ENCODE peak calls at places on chromosomes 5 and 9, in eight cellular contexts. One of them, this sample, is unnamed.

GRCh38 chr9:33860200-33860871 is 43.4 kb downstream of the UBE2R2 start:
- DNase-seq in GM12865: no peak
- DNase-seq in immature natural killer cell: no peak
- DNase-seq in foreskin fibroblast: no peak
- DNase-seq in HTR-8/SVneo: no peak
- DNase-seq in GM23248: peak; percentile 21
- DNase-seq in HEK293T: peak; percentile 16
- DNase-seq in GM19239: no peak
- DNase-seq in this sample: no peak

GRCh38 chr5:7878381-7878873 is 9.5 kb downstream of the MTRR start:
- DNase-seq in GM12865: peak; percentile 73
- DNase-seq in immature natural killer cell: no peak
- DNase-seq in foreskin fibroblast: peak; percentile 38
- DNase-seq in HTR-8/SVneo: no peak
- DNase-seq in GM23248: peak; percentile 85
- DNase-seq in HEK293T: no peak
- DNase-seq in GM19239: no peak
- DNase-seq in this sample: no peak

GRCh38 chr9:127163409-127163808 is 41.0 kb upstream of the ANGPTL2 start:
- DNase-seq in GM12865: peak; percentile 79
- DNase-seq in immature natural killer cell: no peak
- DNase-seq in foreskin fibroblast: peak; percentile 84
- DNase-seq in HTR-8/SVneo: no peak
- DNase-seq in GM23248: peak; percentile 85
- DNase-seq in HEK293T: no peak
- DNase-seq in GM19239: no peak
- DNase-seq in this sample: peak; percentile 32

GRCh38 chr9:88143179-88143578 is 4.9 kb upstream of the SPATA31C2 start:
- DNase-seq in GM12865: no peak
- DNase-seq in immature natural killer cell: no peak
- DNase-seq in foreskin fibroblast: no peak
- DNase-seq in HTR-8/SVneo: no peak
- DNase-seq in GM23248: no peak
- DNase-seq in HEK293T: no peak
- DNase-seq in GM19239: no peak
- DNase-seq in this sample: no peak

GRCh38 chr5:173771058-173771742 is 116.9 kb upstream of the CPEB4 start:
- DNase-seq in GM12865: no peak
- DNase-seq in immature natural killer cell: no peak
- DNase-seq in foreskin fibroblast: no peak
- DNase-seq in HTR-8/SVneo: no peak
- DNase-seq in GM23248: no peak
- DNase-seq in HEK293T: no peak
- DNase-seq in GM19239: no peak
- DNase-seq in this sample: peak; percentile 37

GRCh38 chr5:58922392-58923171 is 339.7 kb downstream of the RAB3C start:
- DNase-seq in GM12865: no peak
- DNase-seq in immature natural killer cell: no peak
- DNase-seq in foreskin fibroblast: no peak
- DNase-seq in HTR-8/SVneo: no peak
- DNase-seq in GM23248: peak; percentile 75
- DNase-seq in HEK293T: no peak
- DNase-seq in GM19239: no peak
- DNase-seq in this sample: no peak

GRCh38 chr5:129656952-129657351 is 90.9 kb upstream of the MINAR2 start:
- DNase-seq in GM12865: no peak
- DNase-seq in immature natural killer cell: no peak
- DNase-seq in foreskin fibroblast: no peak
- DNase-seq in HTR-8/SVneo: no peak
- DNase-seq in GM23248: no peak
- DNase-seq in HEK293T: no peak
- DNase-seq in GM19239: no peak
- DNase-seq in this sample: no peak

GRCh38 chr9:36151306-36152210 is 15.0 kb downstream of the GLIPR2 start:
- DNase-seq in GM12865: peak; percentile 93
- DNase-seq in immature natural killer cell: peak; percentile 95
- DNase-seq in foreskin fibroblast: peak; percentile 34
- DNase-seq in HTR-8/SVneo: no peak
- DNase-seq in GM23248: peak; percentile 77
- DNase-seq in HEK293T: no peak
- DNase-seq in GM19239: peak; percentile 72
- DNase-seq in this sample: no peak

GRCh38 chr5:38330207-38330606 is 71.8 kb downstream of the EGFLAM start:
- DNase-seq in GM12865: no peak
- DNase-seq in immature natural killer cell: no peak
- DNase-seq in foreskin fibroblast: no peak
- DNase-seq in HTR-8/SVneo: no peak
- DNase-seq in GM23248: peak; percentile 72
- DNase-seq in HEK293T: no peak
- DNase-seq in GM19239: no peak
- DNase-seq in this sample: no peak

GRCh38 chr9:93020785-93021670 is 37.5 kb upstream of the SUSD3 start:
- DNase-seq in GM12865: no peak
- DNase-seq in immature natural killer cell: no peak
- DNase-seq in foreskin fibroblast: no peak
- DNase-seq in HTR-8/SVneo: no peak
- DNase-seq in GM23248: no peak
- DNase-seq in HEK293T: no peak
- DNase-seq in GM19239: no peak
- DNase-seq in this sample: no peak

GRCh38 chr5:168086104-168086610 is 205.3 kb upstream of the WWC1 start:
- DNase-seq in GM12865: no peak
- DNase-seq in immature natural killer cell: no peak
- DNase-seq in foreskin fibroblast: peak; percentile 21
- DNase-seq in HTR-8/SVneo: peak; percentile 80
- DNase-seq in GM23248: peak; percentile 88
- DNase-seq in HEK293T: peak; percentile 36
- DNase-seq in GM19239: no peak
- DNase-seq in this sample: no peak

GRCh38 chr5:133882107-133882695 is 86.2 kb downstream of the C5orf15 start:
- DNase-seq in GM12865: no peak
- DNase-seq in immature natural killer cell: no peak
- DNase-seq in foreskin fibroblast: no peak
- DNase-seq in HTR-8/SVneo: no peak
- DNase-seq in GM23248: no peak
- DNase-seq in HEK293T: no peak
- DNase-seq in GM19239: no peak
- DNase-seq in this sample: peak; percentile 51

GRCh38 chr5:135950611-135951010 is 4.2 kb downstream of the LECT2 start:
- DNase-seq in GM12865: no peak
- DNase-seq in immature natural killer cell: no peak
- DNase-seq in foreskin fibroblast: peak; percentile 56
- DNase-seq in HTR-8/SVneo: no peak
- DNase-seq in GM23248: peak; percentile 6
- DNase-seq in HEK293T: no peak
- DNase-seq in GM19239: no peak
- DNase-seq in this sample: no peak

GRCh38 chr9:14270358-14271077 is 43.4 kb downstream of the NFIB start:
- DNase-seq in GM12865: no peak
- DNase-seq in immature natural killer cell: no peak
- DNase-seq in foreskin fibroblast: peak; percentile 52
- DNase-seq in HTR-8/SVneo: no peak
- DNase-seq in GM23248: peak; percentile 30
- DNase-seq in HEK293T: no peak
- DNase-seq in GM19239: no peak
- DNase-seq in this sample: no peak

GRCh38 chr5:35657877-35658276 is 40.2 kb downstream of the SPEF2 start:
- DNase-seq in GM12865: no peak
- DNase-seq in immature natural killer cell: no peak
- DNase-seq in foreskin fibroblast: no peak
- DNase-seq in HTR-8/SVneo: no peak
- DNase-seq in GM23248: no peak
- DNase-seq in HEK293T: no peak
- DNase-seq in GM19239: no peak
- DNase-seq in this sample: no peak

GRCh38 chr9:98807070-98807810 is at the start of gene GALNT12:
- DNase-seq in GM12865: no peak
- DNase-seq in immature natural killer cell: peak; percentile 39
- DNase-seq in foreskin fibroblast: no peak
- DNase-seq in HTR-8/SVneo: peak; percentile 39
- DNase-seq in GM23248: peak; percentile 61
- DNase-seq in HEK293T: peak; percentile 47
- DNase-seq in GM19239: no peak
- DNase-seq in this sample: no peak

GRCh38 chr9:126157409-126157808 is 169.2 kb upstream of the MVB12B start:
- DNase-seq in GM12865: no peak
- DNase-seq in immature natural killer cell: no peak
- DNase-seq in foreskin fibroblast: no peak
- DNase-seq in HTR-8/SVneo: no peak
- DNase-seq in GM23248: no peak
- DNase-seq in HEK293T: no peak
- DNase-seq in GM19239: no peak
- DNase-seq in this sample: no peak

GRCh38 chr5:179994622-179995323 is 76.8 kb downstream of the RNF130 start:
- DNase-seq in GM12865: no peak
- DNase-seq in immature natural killer cell: no peak
- DNase-seq in foreskin fibroblast: no peak
- DNase-seq in HTR-8/SVneo: no peak
- DNase-seq in GM23248: no peak
- DNase-seq in HEK293T: no peak
- DNase-seq in GM19239: no peak
- DNase-seq in this sample: no peak

GRCh38 chr5:168227001-168227400 is 64.4 kb upstream of the WWC1 start:
- DNase-seq in GM12865: no peak
- DNase-seq in immature natural killer cell: no peak
- DNase-seq in foreskin fibroblast: no peak
- DNase-seq in HTR-8/SVneo: no peak
- DNase-seq in GM23248: peak; percentile 25
- DNase-seq in HEK293T: no peak
- DNase-seq in GM19239: no peak
- DNase-seq in this sample: no peak

GRCh38 chr9:109132473-109133095 is 12.8 kb upstream of the TMEM245 start:
- DNase-seq in GM12865: no peak
- DNase-seq in immature natural killer cell: no peak
- DNase-seq in foreskin fibroblast: no peak
- DNase-seq in HTR-8/SVneo: no peak
- DNase-seq in GM23248: no peak
- DNase-seq in HEK293T: no peak
- DNase-seq in GM19239: no peak
- DNase-seq in this sample: no peak

GRCh38 chr5:125455041-125455440 is 708.6 kb upstream of the ZNF608 start:
- DNase-seq in GM12865: no peak
- DNase-seq in immature natural killer cell: no peak
- DNase-seq in foreskin fibroblast: no peak
- DNase-seq in HTR-8/SVneo: no peak
- DNase-seq in GM23248: peak; percentile 9
- DNase-seq in HEK293T: no peak
- DNase-seq in GM19239: no peak
- DNase-seq in this sample: no peak

GRCh38 chr9:137630126-137630525 is 11.3 kb downstream of the EHMT1 start:
- DNase-seq in GM12865: no peak
- DNase-seq in immature natural killer cell: no peak
- DNase-seq in foreskin fibroblast: no peak
- DNase-seq in HTR-8/SVneo: no peak
- DNase-seq in GM23248: no peak
- DNase-seq in HEK293T: no peak
- DNase-seq in GM19239: no peak
- DNase-seq in this sample: no peak

This sample was measured in SJCRH30.